ENCODE peak calls at places on chromosomes 12 and 14, in eight cellular contexts. U is prostate gland; N is ascending aorta; D is CD8-positive, alpha-beta T cell; Z is Caco-2; B is Peyer's patch; S is cardiac muscle cell; G is transverse colon. J is an unnamed sample.
A peak's percentile ranks its signal among the peaks of the same experiment; 100 is the strongest.

GRCh38 chr12:25977047-25977446 is 18.6 kb downstream of the RASSF8 start:
- DNase-seq in S (no peak), N (no peak), B (no peak), G (no peak), U (no peak), Z (no peak), D (no peak), J (no peak)

GRCh38 chr12:18320036-18320617 is 58.8 kb downstream of the PIK3C2G start:
- DNase-seq in B (no peak), N (no peak), S (peak; percentile 86), G (no peak), Z (peak; percentile 81), D (no peak), U (no peak), J (no peak)

GRCh38 chr12:64268409-64268808 is 46.3 kb upstream of the KICS2 start:
- DNase-seq in Z (no peak), G (no peak), B (no peak), S (no peak), U (no peak), N (no peak), D (no peak), J (no peak)

GRCh38 chr12:118548887-118549286 is 172.5 kb downstream of the SUDS3 start:
- DNase-seq in U (no peak), D (no peak), S (no peak), G (no peak), Z (no peak), N (no peak), B (no peak), J (no peak)

GRCh38 chr14:70770490-70770889 is 38.8 kb downstream of the MAP3K9 start:
- DNase-seq in Z (no peak), G (no peak), N (no peak), S (no peak), U (no peak), B (no peak), D (no peak), J (no peak)

GRCh38 chr14:99191663-99192621 is 80.1 kb downstream of the BCL11B start:
- DNase-seq in N (peak; percentile 79), Z (no peak), U (peak; percentile 68), G (peak; percentile 52), S (peak; percentile 83), B (peak; percentile 48), D (peak; percentile 59), J (peak; percentile 60)

GRCh38 chr12:129696952-129697351 is 206.9 kb downstream of the TMEM132D start:
- DNase-seq in U (no peak), G (no peak), N (no peak), Z (no peak), B (no peak), D (no peak), S (no peak), J (no peak)

GRCh38 chr12:124484067-124484466 is 83.3 kb downstream of the NCOR2 start:
- DNase-seq in Z (no peak), G (no peak), N (no peak), D (no peak), S (no peak), B (no peak), U (no peak), J (no peak)

GRCh38 chr14:21467620-21468019 is 9.1 kb downstream of the RAB2B start:
- DNase-seq in S (peak; percentile 91), B (no peak), G (no peak), D (no peak), N (no peak), U (no peak), Z (no peak), J (no peak)

GRCh38 chr12:128971802-128972201 is 118.5 kb downstream of the GLT1D1 start:
- DNase-seq in U (no peak), G (no peak), S (no peak), B (no peak), N (no peak), Z (no peak), D (no peak), J (no peak)

GRCh38 chr14:99035268-99035667 is 236.7 kb downstream of the BCL11B start:
- DNase-seq in N (peak; percentile 80), S (peak; percentile 51), B (no peak), D (no peak), U (no peak), G (peak; percentile 41), Z (no peak), J (peak; percentile 64)

GRCh38 chr12:79512068-79512467 is 178.7 kb downstream of the PAWR start:
- DNase-seq in N (no peak), B (no peak), G (no peak), U (no peak), D (no peak), Z (peak; percentile 12), S (no peak), J (no peak)

GRCh38 chr14:100297320-100298300 is 8.6 kb downstream of the SLC25A29 start:
- DNase-seq in B (peak; percentile 54), G (peak; percentile 72), Z (no peak), U (peak; percentile 84), S (peak; percentile 84), N (peak; percentile 85), D (no peak), J (peak; percentile 90)

GRCh38 chr14:75294649-75295033 is 16.0 kb downstream of the FOS start:
- DNase-seq in S (no peak), Z (no peak), U (no peak), N (no peak), G (no peak), B (no peak), D (no peak), J (no peak)
- TF ChIP-seq CTCF in S (no peak), Z (no peak), U (peak; percentile 21), N (no peak), G (peak; percentile 22), B (peak; percentile 44), D (no peak), J (peak; percentile 14)

GRCh38 chr12:54414191-54414525 is 4.9 kb downstream of the ITGA5 start:
- DNase-seq in N (no peak), D (no peak), B (no peak), G (no peak), S (no peak), Z (no peak), U (no peak), J (no peak)

GRCh38 chr12:54412348-54412747 is 6.7 kb downstream of the ITGA5 start:
- DNase-seq in S (no peak), B (no peak), U (no peak), N (no peak), D (no peak), G (no peak), Z (no peak), J (no peak)

GRCh38 chr12:54413284-54414190 is 5.5 kb downstream of the ITGA5 start:
- DNase-seq in Z (no peak), U (no peak), N (no peak), G (peak; percentile 55), B (no peak), S (peak; percentile 48), D (peak; percentile 88), J (no peak)

GRCh38 chr12:54411398-54412241 is 7.4 kb downstream of the ITGA5 start:
- DNase-seq in D (peak; percentile 65), S (peak; percentile 84), N (peak; percentile 91), U (no peak), B (no peak), G (peak; percentile 41), Z (no peak), J (no peak)

DNA sequence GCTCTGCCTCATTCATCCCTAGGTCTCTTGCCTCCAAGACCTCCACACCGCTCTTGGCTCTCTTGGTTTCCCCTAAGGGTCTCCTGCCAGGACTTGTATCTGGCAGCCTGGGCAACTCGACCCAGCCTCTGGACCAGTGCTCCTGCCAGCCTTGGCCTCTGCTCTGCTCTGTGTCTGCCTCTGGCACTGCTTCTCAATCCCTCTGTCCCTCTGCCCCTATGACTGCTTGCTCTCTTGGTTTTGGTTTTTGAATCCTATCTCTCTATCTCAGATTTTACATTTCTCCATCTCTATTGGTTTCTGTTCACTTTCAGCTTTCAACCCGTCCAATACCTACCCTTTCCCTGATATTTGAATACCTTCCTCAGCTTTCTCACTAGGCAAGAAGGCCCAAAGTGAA is 6.3 kb downstream of the ITGA5 start:
- DNase-seq in G (no peak), Z (no peak), U (no peak), B (no peak), S (no peak), D (no peak), N (no peak), J (no peak)
- H3K36me3 ChIP-seq in G (no peaks in the 10 kb centered on the region), Z (no peaks in the 10 kb centered on the region), U (no peaks in the 10 kb centered on the region), B (no peaks in the 10 kb centered on the region), S (peaks cover 9% of the 10 kb centered on the region), D (peaks cover 10% of the 10 kb centered on the region), N (peaks cover 65% of the 10 kb centered on the region), J (no peaks in the 10 kb centered on the region)

GRCh38 chr12:99769581-99769980 is 122.0 kb downstream of the GARIN6 start:
- DNase-seq in D (no peak), B (no peak), G (no peak), N (no peak), U (no peak), Z (no peak), S (no peak), J (no peak)

GRCh38 chr12:99765469-99766114 is 118.0 kb downstream of the GARIN6 start:
- DNase-seq in B (no peak), G (no peak), D (no peak), U (no peak), Z (no peak), N (no peak), S (no peak), J (no peak)

GRCh38 chr12:99768758-99769157 is 121.2 kb downstream of the GARIN6 start:
- DNase-seq in S (no peak), D (no peak), Z (no peak), G (no peak), N (no peak), U (no peak), B (no peak), J (no peak)

GRCh38 chr12:99766408-99766807 is 118.9 kb downstream of the GARIN6 start:
- DNase-seq in U (no peak), N (no peak), G (no peak), Z (no peak), S (no peak), D (no peak), B (no peak), J (no peak)

DNA sequence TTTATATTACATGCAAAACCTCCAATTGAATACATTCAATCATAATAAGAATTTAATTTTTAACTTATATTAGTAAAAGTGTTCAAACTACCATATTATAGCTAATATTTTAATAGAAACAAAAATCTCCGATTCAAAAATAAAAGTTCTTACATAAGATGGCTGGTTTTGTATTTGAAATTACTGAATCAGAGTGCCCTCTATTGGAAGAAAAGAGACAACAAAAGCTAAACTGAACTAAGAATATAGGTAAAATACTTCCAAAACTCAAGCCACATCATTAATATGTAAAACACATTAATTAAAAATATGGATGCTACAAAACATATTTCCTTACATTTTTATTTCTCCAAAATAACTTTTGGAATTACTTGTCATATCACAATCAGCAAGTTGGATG is 120.3 kb downstream of the GARIN6 start:
- DNase-seq in G (no peak), N (no peak), Z (no peak), S (peak; percentile 40), U (no peak), D (no peak), B (no peak), J (no peak)
- TF ChIP-seq CTCF in G (peak; percentile 36), N (peak; percentile 56), Z (peak; percentile 49), S (peak; percentile 52), U (peak; percentile 29), D (no peak), B (no peak), J (peak; percentile 43)

DNA sequence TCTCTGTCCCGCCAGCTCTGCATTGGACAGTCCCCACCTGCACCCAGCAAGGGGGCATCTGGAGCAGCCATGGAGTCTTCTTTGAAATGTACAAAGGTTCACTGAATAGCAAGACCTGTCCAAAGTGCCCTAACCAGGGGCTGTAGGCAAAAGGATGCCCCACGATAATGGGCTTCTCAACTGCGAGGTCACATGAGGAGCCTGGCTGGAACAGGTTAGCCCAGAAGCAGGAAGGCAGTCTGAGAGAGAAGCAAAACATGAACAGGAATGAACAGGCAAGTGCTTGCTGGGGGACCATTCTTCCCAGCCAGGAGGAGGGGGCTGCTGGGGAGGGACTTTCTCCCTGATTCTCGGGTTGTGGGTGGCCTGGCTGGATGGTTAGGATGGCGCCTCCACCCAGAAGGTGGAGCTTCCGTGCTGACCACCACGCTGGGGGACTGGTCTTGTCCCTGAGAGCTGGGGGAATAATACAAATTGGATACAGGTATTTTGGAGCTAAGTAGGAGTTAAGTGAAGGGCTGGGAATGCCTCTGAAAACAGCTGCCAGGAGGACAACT is 7.1 kb downstream of the KRT85 start:
- DNase-seq in U (no peak), N (no peak), D (no peak), S (no peak), G (no peak), Z (no peak), B (no peak), J (no peak)
- H3K36me3 ChIP-seq in U (no peaks in the 10 kb centered on the region), N (no peaks in the 10 kb centered on the region), D (no peaks in the 10 kb centered on the region), S (no peaks in the 10 kb centered on the region), G (no peaks in the 10 kb centered on the region), Z (no peaks in the 10 kb centered on the region), B (no peaks in the 10 kb centered on the region), J (no peaks in the 10 kb centered on the region)

J was measured in testis.